ENCODE peak calls at places on chromosomes 16 and 17, in eight cellular contexts. O, B, G, X, A, F, Q and K are unnamed samples.

GRCh38 chr16:57618306-57619132 is 9.9 kb upstream of the ADGRG1 start:
- DNase-seq in O (no peak), B (peak), G (no peak), X (no peak), A (no peak), F (no peak), Q (no peak), K (no peak)

GRCh38 chr17:76793775-76794174 is 55.9 kb downstream of the MFSD11 start:
- DNase-seq in O (no peak), B (peak), G (no peak), X (peak), A (peak), F (no peak), Q (peak), K (peak)

GRCh38 chr17:16328997-16329396 is 24.3 kb downstream of the CENPV start:
- DNase-seq in O (no peak), B (no peak), G (peak), X (no peak), A (no peak), F (no peak), Q (peak), K (no peak)

GRCh38 chr17:80377798-80378197 is 37.2 kb upstream of the ENDOV start:
- DNase-seq in O (no peak), B (no peak), G (no peak), X (no peak), A (no peak), F (no peak), Q (no peak), K (no peak)

GRCh38 chr16:74455619-74456289 is 34.5 kb upstream of the CLEC18B start:
- DNase-seq in O (no peak), B (peak), G (no peak), X (peak), A (no peak), F (no peak), Q (no peak), K (peak)

GRCh38 chr17:80005360-80006338 is 30.0 kb downstream of the TBC1D16 start:
- DNase-seq in O (no peak), B (peak), G (peak), X (no peak), A (peak), F (no peak), Q (peak), K (peak)

GRCh38 chr16:22623351-22623781 is 112.7 kb downstream of the NPIPB5 start:
- DNase-seq in O (peak), B (peak), G (no peak), X (no peak), A (no peak), F (no peak), Q (no peak), K (peak)

GRCh38 chr16:69889295-69889964 is 61.7 kb upstream of the CLEC18A start:
- DNase-seq in O (no peak), B (no peak), G (no peak), X (no peak), A (no peak), F (no peak), Q (no peak), K (no peak)

GRCh38 chr17:52158450-52159042 is at the start of gene CA10:
- DNase-seq in O (no peak), B (no peak), G (no peak), X (no peak), A (no peak), F (no peak), Q (peak), K (no peak)

GRCh38 chr17:72345536-72345935 is 224.7 kb downstream of the SOX9 start:
- DNase-seq in O (no peak), B (no peak), G (no peak), X (no peak), A (no peak), F (no peak), Q (no peak), K (no peak)
- TF ChIP-seq CTCF in O (peak), B (peak), G (no peak), X (peak), A (no peak), F (no peak), Q (no peak), K (no peak)

GRCh38 chr16:86505185-86505898 is 5.0 kb upstream of the FOXF1 start:
- DNase-seq in O (no peak), B (no peak), G (no peak), X (no peak), A (no peak), F (no peak), Q (peak), K (no peak)
- H3K4me3 ChIP-seq in O (peak), B (peak), G (no peak), X (no peak), A (no peak), F (peak), Q (no peak), K (peak)

DNA sequence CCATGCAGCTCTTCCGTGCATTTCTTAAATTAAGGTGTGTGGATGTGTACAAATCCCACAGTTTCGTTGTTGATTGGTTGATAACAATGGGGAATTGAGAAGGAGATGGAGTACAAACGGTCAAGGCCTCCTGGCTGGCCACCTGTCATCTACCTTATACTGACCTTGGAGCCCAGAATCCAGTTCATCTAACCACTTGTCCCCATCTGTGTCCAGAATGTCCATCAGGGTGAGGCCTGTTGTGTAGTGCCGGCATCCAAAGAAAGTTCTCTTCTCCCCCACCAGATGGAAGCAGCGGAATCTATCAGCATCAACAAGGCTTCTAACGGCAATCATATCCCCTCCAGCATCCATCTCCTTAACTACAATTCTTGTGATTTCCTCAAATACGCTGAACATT is 1.5 kb downstream of the GSDMB start:
- DNase-seq in O (no peak), B (peak), G (no peak), X (peak), A (no peak), F (no peak), Q (no peak), K (peak)
- TF ChIP-seq CTCF in O (peak), B (peak), G (no peak), X (peak), A (peak), F (peak), Q (peak), K (no peak)

DNA sequence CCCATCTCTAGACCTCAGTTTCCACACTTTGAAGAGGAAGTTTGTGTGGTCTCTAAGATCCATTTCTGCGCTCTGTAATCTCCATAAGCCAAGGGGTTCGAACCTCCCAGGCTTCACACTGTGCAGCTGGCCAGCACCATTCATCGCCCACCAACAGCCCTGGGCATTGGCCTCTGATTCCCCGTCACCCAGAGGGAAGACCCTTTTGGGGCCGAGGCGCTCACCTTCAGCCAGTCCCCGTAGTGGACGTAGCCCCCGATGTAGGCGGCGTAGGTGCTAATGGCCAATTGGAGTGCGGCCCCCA is 678 bp downstream of the TMEM101 start:
- DNase-seq in O (no peak), B (no peak), G (no peak), X (no peak), A (no peak), F (no peak), Q (no peak), K (no peak)
- H3K4me3 ChIP-seq in O (peak), B (peak), G (peak), X (peak), A (peak), F (peak), Q (peak), K (peak)

DNA sequence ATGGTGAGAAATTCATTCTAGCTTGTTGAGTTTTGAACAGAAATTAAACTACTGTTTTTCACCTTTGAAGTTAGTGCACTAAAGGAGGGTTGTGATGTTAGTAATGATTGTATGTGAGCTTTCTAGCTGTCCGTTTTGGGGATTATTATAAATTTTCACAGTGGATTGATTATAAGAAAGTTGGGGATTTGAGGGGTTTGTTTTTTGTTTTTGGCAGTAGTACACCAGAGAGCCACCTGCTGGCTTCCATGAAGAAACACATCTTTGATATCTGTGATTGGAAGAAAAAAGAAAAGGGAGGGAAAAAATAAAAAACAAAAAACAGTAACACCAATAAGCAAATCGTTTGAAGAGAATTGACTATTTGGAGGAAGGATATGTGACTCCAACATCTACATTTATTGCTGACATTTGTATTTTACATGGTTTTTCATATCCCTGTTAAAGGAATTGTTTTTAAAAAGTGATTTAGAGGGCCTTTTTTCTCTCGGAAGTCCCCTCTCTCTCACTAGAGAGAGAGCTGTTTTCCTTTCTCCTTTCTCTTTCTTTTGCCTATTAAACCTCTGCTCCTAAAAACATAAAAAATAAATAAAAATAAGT is 1469.5 kb upstream of the GOT2 start:
- DNase-seq in O (no peak), B (peak), G (no peak), X (no peak), A (no peak), F (no peak), Q (peak), K (no peak)
- TF ChIP-seq CTCF in O (peak), B (peak), G (no peak), X (peak), A (peak), F (peak), Q (peak), K (no peak)

DNA sequence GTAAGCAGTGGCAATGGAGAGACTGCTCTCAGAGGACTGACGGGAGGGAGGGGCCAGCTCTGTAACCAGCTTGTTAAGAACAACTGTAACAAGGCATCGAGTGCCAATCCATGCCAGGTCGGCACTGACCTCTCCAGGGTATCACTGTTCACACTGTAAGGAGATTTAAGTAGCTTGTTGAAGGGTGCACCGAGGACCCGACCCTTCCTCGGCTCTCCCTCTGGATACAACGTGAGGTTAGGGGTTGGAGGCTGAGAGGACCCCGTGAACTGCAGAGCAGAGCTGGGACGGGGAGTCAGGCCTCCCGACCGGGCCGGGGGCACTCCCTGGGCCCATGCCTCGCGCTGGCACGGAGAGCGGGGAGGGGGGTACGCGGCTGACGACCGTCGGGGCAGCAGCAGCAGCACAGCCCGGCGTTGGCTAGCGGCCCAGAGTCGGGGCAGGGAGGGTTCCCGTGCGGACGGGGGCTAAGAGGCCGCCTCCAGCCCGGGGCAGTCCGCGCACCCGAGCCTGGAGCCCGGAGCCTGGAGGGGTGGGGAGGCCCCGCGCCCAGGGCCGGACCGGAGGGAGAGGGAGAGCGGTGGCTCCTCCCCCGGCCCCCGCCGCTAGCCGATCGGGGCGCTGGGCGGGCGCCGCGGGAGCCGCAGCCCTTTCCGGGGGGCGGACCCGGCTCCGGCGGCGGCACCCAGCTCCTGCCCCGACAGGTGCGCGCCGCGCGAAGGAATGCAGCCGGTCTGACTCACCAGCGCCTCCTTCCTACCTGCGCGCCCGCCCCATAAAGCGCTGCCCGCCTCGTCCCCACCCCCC is at the start of gene ITGB4:
- DNase-seq in O (no peak), B (no peak), G (peak), X (no peak), A (peak), F (peak), Q (peak), K (no peak)
- H3K4me3 ChIP-seq in O (peak), B (peak), G (peak), X (peak), A (no peak), F (peak), Q (peak), K (no peak)

GRCh38 chr16:73032548-73033270 is 15.2 kb downstream of the ZFHX3 start:
- DNase-seq in O (no peak), B (no peak), G (no peak), X (no peak), A (no peak), F (no peak), Q (peak), K (no peak)

GRCh38 chr16:73033271-73033998 is 14.5 kb downstream of the ZFHX3 start:
- DNase-seq in O (no peak), B (no peak), G (no peak), X (no peak), A (no peak), F (no peak), Q (peak), K (no peak)

GRCh38 chr16:73028721-73029361 is 19.1 kb downstream of the ZFHX3 start:
- DNase-seq in O (no peak), B (no peak), G (no peak), X (no peak), A (no peak), F (no peak), Q (no peak), K (no peak)

GRCh38 chr16:73028263-73028662 is 19.7 kb downstream of the ZFHX3 start:
- DNase-seq in O (no peak), B (no peak), G (no peak), X (no peak), A (no peak), F (no peak), Q (no peak), K (no peak)

DNA sequence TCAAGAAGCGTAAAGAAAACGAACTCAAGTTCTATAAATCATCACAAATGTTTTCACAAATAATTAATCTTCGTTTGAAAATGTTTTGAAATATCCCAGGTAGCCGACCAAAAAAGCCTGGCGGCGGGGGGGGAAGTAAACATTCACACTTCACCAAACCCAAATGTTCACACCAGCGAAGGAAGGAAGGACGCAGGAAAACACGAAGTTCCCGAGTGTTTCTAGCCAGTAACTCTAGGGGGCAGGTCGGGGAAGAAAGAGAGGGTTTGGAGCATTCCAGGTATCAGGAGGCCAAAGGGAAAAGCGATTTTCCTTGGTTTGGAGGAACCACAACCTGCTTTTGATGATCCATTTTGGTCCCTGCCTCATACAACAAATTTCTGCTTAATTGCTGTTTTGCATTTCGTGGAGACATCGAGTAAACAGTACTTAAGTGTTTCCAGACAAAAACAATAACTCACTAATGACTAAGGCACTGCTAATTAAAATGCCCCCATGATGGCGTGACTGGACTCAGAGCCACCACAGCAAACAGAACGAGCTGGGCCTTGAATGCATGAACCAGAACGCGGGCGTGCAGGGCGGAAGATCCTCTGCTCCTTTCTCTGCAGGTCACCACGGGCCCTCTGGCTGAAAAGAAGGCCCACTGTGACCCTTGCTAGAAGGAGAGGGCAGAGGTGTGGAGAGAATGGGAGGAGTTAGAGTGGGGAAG is 16.6 kb downstream of the ZFHX3 start:
- DNase-seq in O (no peak), B (no peak), G (no peak), X (no peak), A (no peak), F (no peak), Q (no peak), K (no peak)
- TF ChIP-seq CTCF in O (peak), B (peak), G (no peak), X (peak), A (no peak), F (no peak), Q (peak), K (no peak)